ENCODE peak calls at places on chromosomes 7 and 10, in seven cellular contexts. N, S, D, K, C, G and A are unnamed samples.

GRCh38 chr10:103449208-103450144 is 2.7 kb downstream of the CALHM2 start:
- DNase-seq in N (no peak), S (no peak), D (peak; percentile 40), K (peak; percentile 30), C (no peak), G (no peak), A (no peak)

GRCh38 chr7:34143397-34143796 is 238.1 kb downstream of the BMPER start:
- DNase-seq in N (no peak), S (no peak), D (no peak), K (peak; percentile 73), C (no peak), G (no peak), A (no peak)

GRCh38 chr7:13920053-13920697 is 69.3 kb downstream of the ETV1 start:
- DNase-seq in N (no peak), S (peak; percentile 51), D (no peak), K (peak; percentile 93), C (no peak), G (peak; percentile 86), A (no peak)

GRCh38 chr10:49656845-49657493 is 22.5 kb upstream of the C10orf53 start:
- DNase-seq in N (no peak), S (no peak), D (no peak), K (no peak), C (no peak), G (no peak), A (no peak)

GRCh38 chr10:43599333-43599732 is 6.9 kb upstream of the ZNF485 start:
- DNase-seq in N (no peak), S (no peak), D (no peak), K (no peak), C (no peak), G (no peak), A (no peak)

GRCh38 chr10:112634096-112634830 is 187.2 kb downstream of the VTI1A start:
- DNase-seq in N (no peak), S (no peak), D (no peak), K (peak; percentile 51), C (no peak), G (no peak), A (no peak)

GRCh38 chr7:64747802-64748201 is 46.4 kb upstream of the ZNF138 start:
- DNase-seq in N (no peak), S (no peak), D (no peak), K (no peak), C (no peak), G (no peak), A (no peak)

GRCh38 chr7:66804001-66804400 is 63.5 kb downstream of the RABGEF1 start:
- DNase-seq in N (no peak), S (no peak), D (no peak), K (peak; percentile 18), C (no peak), G (no peak), A (no peak)

GRCh38 chr10:23192396-23192740 is 256 bp downstream of the PTF1A start:
- DNase-seq in N (no peak), S (no peak), D (no peak), K (no peak), C (no peak), G (no peak), A (no peak)

GRCh38 chr7:12930534-12930933 is 243.1 kb downstream of the ARL4A start:
- DNase-seq in N (no peak), S (no peak), D (no peak), K (no peak), C (no peak), G (no peak), A (no peak)

GRCh38 chr7:97468491-97468890 is 263.4 kb upstream of the TAC1 start:
- DNase-seq in N (no peak), S (no peak), D (no peak), K (no peak), C (no peak), G (no peak), A (no peak)

GRCh38 chr10:127918570-127918969 is 11.7 kb downstream of the PTPRE start:
- DNase-seq in N (no peak), S (no peak), D (peak; percentile 62), K (no peak), C (no peak), G (no peak), A (peak; percentile 75)

GRCh38 chr7:138097064-138097741 is 20.9 kb downstream of the AKR1D1 start:
- DNase-seq in N (no peak), S (no peak), D (no peak), K (peak; percentile 26), C (no peak), G (peak; percentile 31), A (no peak)

GRCh38 chr7:50119815-50120637 is 27.0 kb upstream of the ZPBP start:
- DNase-seq in N (no peak), S (no peak), D (no peak), K (no peak), C (no peak), G (peak; percentile 5), A (no peak)

GRCh38 chr7:138727336-138728099 is 26.4 kb upstream of the SVOPL start:
- DNase-seq in N (no peak), S (peak; percentile 54), D (no peak), K (no peak), C (no peak), G (no peak), A (no peak)

GRCh38 chr10:76874151-76874550 is 763.5 kb downstream of the KCNMA1 start:
- DNase-seq in N (no peak), S (no peak), D (peak; percentile 67), K (peak; percentile 96), C (no peak), G (no peak), A (peak; percentile 35)

GRCh38 chr7:47350425-47350824 is 231.5 kb downstream of the TNS3 start:
- DNase-seq in N (no peak), S (no peak), D (no peak), K (no peak), C (peak; percentile 8), G (no peak), A (no peak)

GRCh38 chr7:18552943-18553584 is 57.5 kb downstream of the HDAC9 start:
- DNase-seq in N (no peak), S (peak; percentile 52), D (no peak), K (no peak), C (no peak), G (peak; percentile 69), A (no peak)

GRCh38 chr7:2107386-2108085 is 125.2 kb downstream of the MAD1L1 start:
- DNase-seq in N (no peak), S (no peak), D (no peak), K (no peak), C (no peak), G (no peak), A (peak; percentile 40)

GRCh38 chr7:2109936-2110585 is 122.7 kb downstream of the MAD1L1 start:
- DNase-seq in N (no peak), S (no peak), D (no peak), K (peak; percentile 97), C (no peak), G (peak; percentile 83), A (no peak)

GRCh38 chr7:2108501-2109250 is 124.1 kb downstream of the MAD1L1 start:
- DNase-seq in N (no peak), S (no peak), D (no peak), K (no peak), C (no peak), G (no peak), A (no peak)

GRCh38 chr7:2110586-2111396 is 122.0 kb downstream of the MAD1L1 start:
- DNase-seq in N (no peak), S (no peak), D (no peak), K (no peak), C (no peak), G (no peak), A (no peak)

GRCh38 chr7:2109251-2109935 is 123.4 kb downstream of the MAD1L1 start:
- DNase-seq in N (no peak), S (no peak), D (no peak), K (no peak), C (no peak), G (no peak), A (no peak)
- H3K27ac ChIP-seq in N (no peak overlapping the region), S (no peak overlapping the region), D (no peak overlapping the region), K (peak overlapping the region; percentile 69), C (no peak overlapping the region), G (peak overlapping the region; percentile 79), A (no peak overlapping the region)

GRCh38 chr10:133529576-133529946 is 2.4 kb downstream of the CYP2E1 start:
- DNase-seq in N (no peak), S (no peak), D (no peak), K (no peak), C (no peak), G (no peak), A (no peak)

GRCh38 chr10:133528296-133528844 is 1.2 kb downstream of the CYP2E1 start:
- DNase-seq in N (no peak), S (no peak), D (no peak), K (peak; percentile 41), C (no peak), G (no peak), A (no peak)

GRCh38 chr10:133528845-133529575 is 1.8 kb downstream of the CYP2E1 start:
- DNase-seq in N (no peak), S (no peak), D (no peak), K (peak; percentile 35), C (no peak), G (no peak), A (no peak)

GRCh38 chr10:133526957-133527588 is at the start of gene CYP2E1:
- DNase-seq in N (no peak), S (no peak), D (no peak), K (no peak), C (no peak), G (no peak), A (no peak)

GRCh38 chr10:133527779-133528271 is 662 bp downstream of the CYP2E1 start:
- DNase-seq in N (no peak), S (no peak), D (no peak), K (peak; percentile 10), C (no peak), G (no peak), A (no peak)
- H3K4me3 ChIP-seq in N (no peak overlapping the region), S (peak overlapping the region; percentile 19), D (no peak overlapping the region), K (peak overlapping the region; percentile 54), C (no peak overlapping the region), G (no peak overlapping the region), A (peak overlapping the region; percentile 24)

GRCh38 chr10:69685802-69686585 is 55.9 kb downstream of the FAM241B start:
- DNase-seq in N (no peak), S (peak; percentile 33), D (peak; percentile 93), K (no peak), C (peak; percentile 21), G (no peak), A (no peak)
- H3K27ac ChIP-seq in N (no peak overlapping the region), S (peak overlapping the region; percentile 5), D (no peak overlapping the region), K (no peak overlapping the region), C (peak overlapping the region; percentile 35), G (no peak overlapping the region), A (no peak overlapping the region)

DNA sequence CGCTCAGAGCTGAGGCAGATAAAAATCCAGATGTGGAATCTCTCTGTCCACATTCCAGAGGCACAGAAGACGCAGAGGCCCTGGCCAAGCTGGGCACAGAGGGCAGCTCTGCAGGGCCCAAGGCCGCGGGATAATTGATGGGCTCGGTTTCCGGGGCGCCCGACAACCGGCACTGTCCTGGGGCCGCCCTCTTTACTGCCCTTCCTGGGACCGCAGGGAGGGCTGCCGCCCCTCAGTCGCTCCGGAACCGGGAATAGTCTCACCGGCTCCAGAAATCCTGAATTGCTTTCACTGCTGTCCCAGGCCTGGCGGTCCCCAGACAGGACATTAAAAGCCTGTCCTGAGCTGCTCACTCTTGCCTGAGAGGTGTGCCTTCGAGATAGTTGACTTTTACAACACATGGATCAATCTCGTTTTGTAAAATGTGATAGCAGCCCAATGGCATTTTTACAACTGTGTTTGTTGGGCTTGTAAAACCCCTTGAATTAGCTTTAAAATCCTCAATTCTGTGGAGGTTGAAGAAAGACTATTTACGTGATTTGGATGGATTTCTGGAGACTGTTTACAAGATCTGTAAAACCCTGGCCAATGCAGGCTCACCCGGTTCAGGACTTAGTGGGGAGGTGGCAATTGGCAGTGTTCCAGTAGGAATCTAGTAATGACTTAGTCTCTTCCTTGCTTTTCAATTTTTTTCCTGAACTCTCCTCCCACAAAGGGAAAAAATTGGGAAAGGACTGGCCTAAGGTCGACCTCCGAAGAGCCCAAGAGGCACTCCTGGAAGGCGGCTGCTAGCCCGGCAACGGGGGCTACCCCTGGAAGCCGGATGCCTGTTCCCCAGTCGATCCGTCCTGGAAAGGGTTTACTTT is 1.4 kb upstream of the HOXA6 start:
- DNase-seq in N (no peak), S (no peak), D (no peak), K (peak; percentile 75), C (no peak), G (no peak), A (no peak)
- H3K4me3 ChIP-seq in N (no peak overlapping the region), S (peak overlapping the region; percentile 35), D (no peak overlapping the region), K (peak overlapping the region; percentile 89), C (peak overlapping the region; percentile 43), G (peak overlapping the region; percentile 49), A (peak overlapping the region; percentile 75)